ENCODE peak calls at places on chromosome 3, in four cellular contexts. A is HCT116, H is H1, X is A549. Y is an unnamed sample.

GRCh38 chr3:170864525-170865208 is 5.3 kb downstream of the RPL22L1 start:
- DNase-seq in A (no peak), H (no peak), X (no peak), Y (no peak)

GRCh38 chr3:48047841-48048456 is 31.7 kb upstream of the MAP4 start:
- DNase-seq in A (no peak), H (no peak), X (no peak), Y (no peak)

GRCh38 chr3:82410366-82410765 is 648.9 kb upstream of the GBE1 start:
- DNase-seq in A (no peak), H (no peak), X (no peak), Y (no peak)

GRCh38 chr3:141227752-141228151 is 3.9 kb upstream of the PXYLP1 start:
- DNase-seq in A (no peak), H (no peak), X (no peak), Y (no peak)

GRCh38 chr3:57971975-57972374 is 36.2 kb upstream of the FLNB start:
- DNase-seq in A (no peak), H (no peak), X (no peak), Y (no peak)

GRCh38 chr3:20648294-20648693 is 462.3 kb upstream of the SGO1 start:
- DNase-seq in A (no peak), H (no peak), X (no peak), Y (no peak)

GRCh38 chr3:112519424-112520001 is 20.2 kb upstream of the BTLA start:
- DNase-seq in A (peak), H (no peak), X (peak), Y (peak)

GRCh38 chr3:146803746-146804145 is 198.6 kb upstream of the PLSCR5 start:
- DNase-seq in A (no peak), H (peak), X (no peak), Y (no peak)

GRCh38 chr3:114756506-114757279 is 390.4 kb downstream of the ZBTB20 start:
- DNase-seq in A (peak), H (no peak), X (no peak), Y (no peak)

GRCh38 chr3:94071713-94072284 is 8.9 kb downstream of the NSUN3 start:
- DNase-seq in A (no peak), H (no peak), X (no peak), Y (peak)

GRCh38 chr3:59442056-59442455 is 392.2 kb upstream of the CFAP20DC start:
- DNase-seq in A (no peak), H (no peak), X (no peak), Y (no peak)

GRCh38 chr3:65779393-65779792 is 259.3 kb downstream of the MAGI1 start:
- DNase-seq in A (no peak), H (no peak), X (no peak), Y (no peak)

GRCh38 chr3:79012946-79013362 is 754.8 kb downstream of the ROBO1 start:
- DNase-seq in A (no peak), H (no peak), X (no peak), Y (no peak)

GRCh38 chr3:124383846-124384483 is 346.3 kb upstream of the UMPS start:
- DNase-seq in A (no peak), H (no peak), X (no peak), Y (no peak)

GRCh38 chr3:180026997-180027396 is 9.7 kb downstream of the PEX5L start:
- DNase-seq in A (no peak), H (no peak), X (no peak), Y (no peak)

GRCh38 chr3:156187146-156187769 is 66.9 kb downstream of the KCNAB1 start:
- DNase-seq in A (no peak), H (no peak), X (no peak), Y (no peak)

GRCh38 chr3:29280675-29281264 is at the start of gene RBMS3:
- DNase-seq in A (peak), H (peak), X (peak), Y (peak)

GRCh38 chr3:114714957-114715356 is 421.1 kb downstream of the TIGIT start:
- DNase-seq in A (no peak), H (no peak), X (no peak), Y (no peak)

GRCh38 chr3:127820871-127821853 is 1.2 kb downstream of the MGLL start:
- DNase-seq in A (no peak), H (no peak), X (no peak), Y (no peak)

GRCh38 chr3:105385868-105386508 is 19.3 kb downstream of the ALCAM start:
- DNase-seq in A (no peak), H (no peak), X (no peak), Y (no peak)

GRCh38 chr3:63092545-63092944 is 185.6 kb upstream of the SYNPR start:
- DNase-seq in A (no peak), H (no peak), X (no peak), Y (no peak)

GRCh38 chr3:39177708-39178332 is 14.6 kb downstream of the XIRP1 start:
- DNase-seq in A (peak), H (no peak), X (peak), Y (peak)

GRCh38 chr3:73694988-73695757 is 70.4 kb upstream of the PDZRN3 start:
- DNase-seq in A (no peak), H (no peak), X (no peak), Y (no peak)

GRCh38 chr3:155631323-155632019 is 113.4 kb downstream of the PLCH1 start:
- DNase-seq in A (no peak), H (no peak), X (no peak), Y (no peak)

GRCh38 chr3:129575987-129576364 is 30.5 kb downstream of the PLXND1 start:
- DNase-seq in A (no peak), H (no peak), X (no peak), Y (no peak)

GRCh38 chr3:45642731-45643152 is 46.5 kb upstream of the SACM1L start:
- DNase-seq in A (no peak), H (no peak), X (no peak), Y (no peak)

GRCh38 chr3:189455009-189455408 is 176.2 kb upstream of the TP63 start:
- DNase-seq in A (no peak), H (no peak), X (no peak), Y (no peak)

GRCh38 chr3:36701903-36702374 is 62.4 kb downstream of the DCLK3 start:
- DNase-seq in A (no peak), H (no peak), X (no peak), Y (no peak)

GRCh38 chr3:53250881-53251605 is 4.8 kb downstream of the TKT start:
- DNase-seq in A (no peak), H (no peak), X (no peak), Y (no peak)

GRCh38 chr3:49761661-49762060 is 24.7 kb downstream of the IP6K1 start:
- DNase-seq in A (no peak), H (no peak), X (no peak), Y (no peak)

GRCh38 chr3:8658326-8659212 is 14.0 kb upstream of the SSUH2 start:
- DNase-seq in A (no peak), H (no peak), X (peak), Y (peak)

GRCh38 chr3:192834428-192834827 is 83.2 kb downstream of the MB21D2 start:
- DNase-seq in A (no peak), H (no peak), X (no peak), Y (no peak)

GRCh38 chr3:128011140-128011539 is 41.1 kb upstream of the SEC61A1 start:
- DNase-seq in A (peak), H (peak), X (peak), Y (no peak)

GRCh38 chr3:58532794-58533220 is 4.2 kb downstream of the ACOX2 start:
- DNase-seq in A (peak), H (peak), X (peak), Y (peak)

GRCh38 chr3:33645060-33645841 is 72.8 kb downstream of the CLASP2 start:
- DNase-seq in A (no peak), H (no peak), X (peak), Y (no peak)

GRCh38 chr3:126124148-126124868 is 40.4 kb upstream of the SLC41A3 start:
- DNase-seq in A (no peak), H (no peak), X (no peak), Y (no peak)
- TF ChIP-seq RAD21 in A (no peak), H (no peak), X (no peak), Y (no peak)

GRCh38 chr3:41431386-41431785 is 232.1 kb downstream of the CTNNB1 start:
- DNase-seq in A (no peak), H (no peak), X (no peak), Y (no peak)
- TF ChIP-seq RAD21 in A (no peak), H (no peak), X (no peak), Y (no peak)

DNA sequence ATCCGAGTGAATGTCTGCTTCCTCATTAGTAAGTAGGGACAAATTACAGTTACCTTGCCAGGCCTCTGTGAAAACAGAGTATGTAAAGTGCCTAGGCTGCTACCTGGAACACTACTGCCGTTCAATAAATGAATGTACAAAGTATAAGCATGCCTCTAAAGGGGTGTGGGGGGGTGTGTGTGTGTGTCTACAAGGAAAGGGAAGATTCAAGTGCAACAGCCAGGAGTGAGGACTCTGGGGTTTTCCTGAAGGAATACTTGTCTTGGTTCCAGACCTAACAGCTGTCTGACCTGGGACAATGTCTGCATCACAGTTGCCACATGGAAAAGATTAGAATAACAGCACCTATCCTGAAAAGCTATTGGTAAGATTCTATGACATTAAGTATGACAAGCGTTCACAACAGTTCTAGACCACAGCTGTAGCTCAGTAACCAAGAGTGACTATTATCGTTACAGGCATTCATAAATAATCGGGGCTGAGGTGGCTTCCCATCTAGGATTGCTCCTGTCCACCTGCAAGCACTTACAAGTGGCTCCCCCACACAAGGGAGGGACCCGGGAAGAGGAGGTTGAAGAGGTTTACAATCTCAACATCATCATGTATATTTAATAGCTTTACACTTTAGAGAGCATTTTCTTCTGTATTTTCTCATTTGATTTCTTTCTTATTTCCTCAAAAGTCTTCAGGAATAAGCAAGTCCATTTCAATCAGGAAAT is 345.1 kb downstream of the FOXP1 start:
- DNase-seq in A (no peak), H (no peak), X (no peak), Y (no peak)
- TF ChIP-seq RAD21 in A (no peak), H (no peak), X (no peak), Y (no peak)

DNA sequence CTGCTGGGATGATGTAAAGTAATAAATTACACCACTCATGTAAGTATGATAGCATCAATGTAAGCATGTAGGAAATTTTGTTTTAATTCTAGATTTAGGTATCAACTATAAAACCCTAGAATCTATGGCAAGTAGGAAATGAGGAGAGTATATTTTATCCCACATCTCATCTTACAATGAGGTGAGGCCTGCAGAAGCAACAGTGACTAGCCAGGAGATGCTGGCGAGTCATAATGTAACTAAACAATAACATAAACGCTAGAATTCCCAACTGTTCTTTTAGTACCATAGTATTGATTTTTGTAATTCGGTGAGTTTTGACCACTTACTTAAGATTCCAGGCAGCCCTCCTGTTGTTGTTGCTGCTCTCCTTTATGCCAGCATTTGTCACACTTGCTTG is 76.0 kb downstream of the TMEM108 start:
- DNase-seq in A (no peak), H (no peak), X (no peak), Y (no peak)
- TF ChIP-seq RAD21 in A (no peak), H (no peak), X (no peak), Y (no peak)

GRCh38 chr3:31671456-31671855 is 138.7 kb downstream of the STT3B start:
- DNase-seq in A (no peak), H (no peak), X (no peak), Y (no peak)

GRCh38 chr3:31671976-31672375 is 139.3 kb downstream of the STT3B start:
- DNase-seq in A (no peak), H (no peak), X (no peak), Y (no peak)

GRCh38 chr3:31670722-31671121 is 138.0 kb downstream of the STT3B start:
- DNase-seq in A (no peak), H (no peak), X (no peak), Y (no peak)

GRCh38 chr3:31670136-31670535 is 137.4 kb downstream of the STT3B start:
- DNase-seq in A (no peak), H (no peak), X (no peak), Y (no peak)

DNA sequence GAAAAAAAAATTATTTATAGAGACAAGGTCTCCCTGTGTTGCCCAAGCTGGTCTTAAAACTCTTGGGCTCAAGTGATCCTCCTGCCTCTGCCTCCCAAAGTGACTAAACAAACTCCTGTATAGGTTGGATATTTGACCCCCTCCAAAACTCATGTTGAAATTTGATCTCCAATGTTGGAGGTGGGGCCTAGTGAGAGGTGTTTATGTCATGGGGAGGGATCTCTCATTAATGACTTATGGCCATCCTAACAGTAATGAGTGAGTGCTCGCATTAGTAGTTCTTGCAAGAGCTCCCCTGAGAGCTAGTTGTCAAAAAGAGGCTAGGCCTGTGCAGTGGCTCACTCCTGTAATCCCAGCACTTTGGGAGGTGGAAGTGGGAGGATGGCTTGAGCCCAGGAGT is 141.2 kb downstream of the STT3B start:
- DNase-seq in A (no peak), H (no peak), X (no peak), Y (no peak)
- TF ChIP-seq RAD21 in A (no peak), H (no peak), X (no peak), Y (no peak)

GRCh38 chr3:40458473-40458872 is 1.3 kb downstream of the RPL14 start:
- DNase-seq in A (no peak), H (no peak), X (no peak), Y (no peak)

GRCh38 chr3:40456940-40457823 is at the start of gene RPL14:
- DNase-seq in A (peak), H (peak), X (peak), Y (peak)

GRCh38 chr3:40453933-40454332 is 3.2 kb upstream of the RPL14 start:
- DNase-seq in A (no peak), H (no peak), X (no peak), Y (no peak)

GRCh38 chr3:40455328-40455727 is 1.8 kb upstream of the RPL14 start:
- DNase-seq in A (no peak), H (no peak), X (no peak), Y (no peak)

DNA sequence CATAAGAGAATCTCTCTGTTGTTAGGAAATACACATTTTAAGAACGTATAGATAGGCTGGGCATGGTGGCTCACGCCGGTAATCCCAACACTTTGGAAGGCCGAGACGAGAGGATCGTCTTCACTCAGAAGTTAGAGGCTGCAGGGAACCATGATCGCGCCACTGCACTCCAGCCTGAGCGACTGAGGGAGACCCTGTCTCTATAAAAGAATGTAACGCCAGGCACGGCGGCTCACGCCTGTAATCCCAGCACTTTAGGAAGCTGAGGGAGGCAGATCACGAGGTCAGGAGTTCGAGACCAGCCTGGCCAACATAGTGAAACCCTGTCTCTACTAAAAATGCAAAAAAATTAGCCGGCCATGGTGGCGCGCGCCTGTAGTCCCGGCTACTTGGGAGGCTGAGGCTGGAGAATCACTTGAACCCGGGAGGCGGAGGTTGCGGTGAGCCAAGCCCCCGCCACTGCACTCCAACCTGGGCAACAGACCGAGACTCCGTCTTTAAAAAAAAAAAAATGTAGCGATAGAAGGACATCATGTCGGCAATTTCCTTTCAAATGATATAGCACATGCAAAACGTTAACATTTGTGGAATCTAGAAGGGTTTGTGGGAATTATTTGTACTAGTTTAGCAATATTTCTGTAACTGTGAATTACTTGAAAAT is 730 bp upstream of the RPL14 start:
- DNase-seq in A (no peak), H (no peak), X (no peak), Y (no peak)
- TF ChIP-seq RAD21 in A (no peak), H (no peak), X (no peak), Y (no peak)

GRCh38 chr3:177875786-177876476 is 660.3 kb upstream of the KCNMB2 start:
- DNase-seq in A (no peak), H (no peak), X (no peak), Y (no peak)
- TF ChIP-seq RAD21 in A (no peak), H (no peak), X (no peak), Y (no peak)

GRCh38 chr3:70049761-70050160 is 50.2 kb downstream of the SAMMSON start:
- DNase-seq in A (no peak), H (no peak), X (no peak), Y (no peak)
- TF ChIP-seq RAD21 in A (no peak), H (no peak), X (no peak), Y (no peak)

GRCh38 chr3:122967376-122968164 is 60.0 kb downstream of the SEMA5B start:
- DNase-seq in A (no peak), H (no peak), X (no peak), Y (no peak)

GRCh38 chr3:122973893-122974615 is 53.5 kb downstream of the SEMA5B start:
- DNase-seq in A (no peak), H (no peak), X (no peak), Y (no peak)

GRCh38 chr3:122966045-122966444 is 61.5 kb downstream of the SEMA5B start:
- DNase-seq in A (no peak), H (no peak), X (no peak), Y (no peak)

GRCh38 chr3:122974764-122975162 is 52.8 kb downstream of the SEMA5B start:
- DNase-seq in A (no peak), H (no peak), X (no peak), Y (no peak)

GRCh38 chr3:122969585-122970453 is 57.7 kb downstream of the SEMA5B start:
- DNase-seq in A (no peak), H (no peak), X (no peak), Y (no peak)
- TF ChIP-seq RAD21 in A (no peak), H (no peak), X (no peak), Y (no peak)

DNA sequence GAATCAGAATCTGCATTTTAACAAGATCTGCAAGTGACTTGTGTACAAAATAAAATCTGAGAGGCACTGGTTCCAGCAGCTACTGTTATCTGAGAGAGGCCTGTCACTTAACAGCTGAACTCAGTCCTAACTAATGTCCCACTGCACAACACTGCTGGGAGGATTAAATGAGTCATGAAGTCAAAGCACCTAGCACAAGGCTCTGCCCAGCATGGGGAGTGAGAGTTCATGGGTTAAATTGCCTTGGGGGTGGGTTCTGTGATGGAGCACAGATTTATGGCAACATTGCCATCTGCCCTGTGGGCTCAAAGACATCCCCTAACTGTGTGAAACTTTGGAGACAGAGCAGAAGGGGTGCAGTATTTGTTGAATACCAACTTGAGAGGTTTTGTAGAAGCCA is 250.9 kb downstream of the PLCL2 start:
- DNase-seq in A (no peak), H (no peak), X (no peak), Y (no peak)
- TF ChIP-seq RAD21 in A (no peak), H (no peak), X (no peak), Y (no peak)